ENCODE peak calls at places on chromosomes 3 and 15, in ten cellular contexts. B is hypothalamus; M is kidney tubule cell; C is activated T-cell treated with anti-CD3 and anti-CD28 coated beads, Interleukin-2, amount 50 U/mL, for 48 hours; X is stimulated activated CD4-positive, alpha-beta T cell treated with anti-CD3 and anti-CD28 coated beads, Interleukin-1b, Interleukin-23, amount 100 ng/mL, for 24 hours; K is stomach; A is hepatocyte; T is NCI-H2081 treated with DMSO at 0.1 percent for 48 hours; Z is pulmonary artery endothelial cell; F is dorsolateral prefrontal cortex. Q is an unnamed sample.

GRCh38 chr3:171284308-171285075 is 175.7 kb downstream of the TNIK start:
- DNase-seq in A (peak; percentile 54), X (no peak), C (no peak), K (no peak), M (peak; percentile 93), T (no peak), F (no peak), B (no peak), Z (peak; percentile 81), Q (no peak)

GRCh38 chr15:57395292-57395691 is 19.0 kb downstream of the CGNL1 start:
- DNase-seq in T (no peak), F (no peak), B (no peak), X (no peak), Z (peak; percentile 83), C (no peak), A (peak; percentile 51), K (no peak), M (peak; percentile 99), Q (peak; percentile 11)

GRCh38 chr15:76932090-76932966 is 779 bp downstream of the RCN2 start:
- DNase-seq in C (no peak), T (no peak), B (no peak), X (no peak), F (no peak), M (peak; percentile 6), Z (no peak), K (no peak), A (no peak), Q (peak; percentile 29)

GRCh38 chr3:52288674-52289073 is 1.0 kb downstream of the GLYCTK start:
- DNase-seq in M (no peak), A (no peak), K (no peak), X (no peak), Z (no peak), B (no peak), F (no peak), T (no peak), C (no peak), Q (no peak)

GRCh38 chr3:127637546-127637945 is 8.6 kb downstream of the PODXL2 start:
- DNase-seq in Z (no peak), M (peak; percentile 69), K (no peak), C (no peak), X (no peak), B (no peak), A (no peak), F (no peak), T (no peak), Q (peak; percentile 17)

GRCh38 chr3:66303556-66303955 is 82.8 kb downstream of the SLC25A26 start:
- DNase-seq in M (peak; percentile 80), C (peak; percentile 54), A (no peak), B (no peak), T (no peak), Z (no peak), F (no peak), K (no peak), X (peak; percentile 12), Q (no peak)

GRCh38 chr15:60962087-60962486 is 267.0 kb downstream of the RORA start:
- DNase-seq in C (no peak), F (no peak), X (no peak), B (no peak), T (no peak), K (no peak), A (no peak), M (no peak), Z (no peak), Q (no peak)

GRCh38 chr3:77256584-77257488 is 216.9 kb downstream of the ROBO2 start:
- DNase-seq in Z (no peak), F (no peak), K (no peak), X (no peak), T (peak; percentile 76), C (no peak), M (no peak), B (no peak), A (no peak), Q (peak; percentile 64)

GRCh38 chr15:66095871-66096710 is 157.5 kb downstream of the MEGF11 start:
- DNase-seq in B (no peak), M (no peak), F (no peak), C (no peak), X (no peak), Z (no peak), K (no peak), T (no peak), A (no peak), Q (no peak)

Q was measured in DMS53.